ENCODE peak calls at places on chromosomes 13 and 19, in four cellular contexts. E is K562, I is HEK293T, V is HepG2. R is an unnamed sample.

GRCh38 chr19:44647144-44647543 is 3.4 kb downstream of the PVR start:
- DNase-seq in E (no peak), I (no peak), V (no peak), R (no peak)

GRCh38 chr13:35769812-35770211 is 293.3 kb upstream of the MAB21L1 start:
- DNase-seq in E (no peak), I (no peak), V (no peak), R (no peak)

GRCh38 chr13:29624997-29625396 is 29.5 kb upstream of the SLC7A1 start:
- DNase-seq in E (no peak), I (no peak), V (no peak), R (no peak)

GRCh38 chr13:83780201-83780600 is 102.1 kb downstream of the SLITRK1 start:
- DNase-seq in E (peak), I (peak), V (peak), R (no peak)

GRCh38 chr13:99207511-99207910 is 6.9 kb downstream of the UBAC2 start:
- DNase-seq in E (no peak), I (no peak), V (no peak), R (no peak)

GRCh38 chr13:20002766-20003165 is 44.2 kb downstream of the ZMYM2 start:
- DNase-seq in E (no peak), I (no peak), V (no peak), R (no peak)

GRCh38 chr13:23966691-23967615 is 69.7 kb upstream of the C1QTNF9B start:
- DNase-seq in E (no peak), I (no peak), V (no peak), R (peak)

GRCh38 chr13:33125821-33126570 is 109.8 kb downstream of the KL start:
- DNase-seq in E (no peak), I (peak), V (peak), R (no peak)

GRCh38 chr13:45833663-45834062 is 17.9 kb downstream of the SIAH3 start:
- DNase-seq in E (no peak), I (no peak), V (no peak), R (no peak)

DNA sequence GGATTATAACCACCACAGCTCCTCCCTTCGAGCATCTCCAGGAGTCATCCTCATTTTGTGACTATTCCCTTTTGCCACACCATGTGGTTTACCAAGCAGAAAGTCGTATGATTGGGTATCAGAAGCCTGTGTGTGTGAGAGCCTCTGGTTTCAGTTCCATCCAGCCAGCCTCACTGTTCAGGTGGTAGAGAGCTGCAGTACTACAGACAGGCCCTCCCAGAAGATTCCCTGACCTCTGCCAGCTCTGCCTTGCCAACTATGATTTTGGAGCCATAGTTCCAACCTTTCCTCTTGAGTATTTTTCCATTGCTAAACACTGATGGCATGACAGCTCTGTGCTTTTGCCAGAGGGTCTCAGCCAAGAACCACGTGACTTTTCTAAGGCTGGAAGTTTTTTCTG is 82.5 kb downstream of the DHRS12 start:
- DNase-seq in E (no peak), I (no peak), V (no peak), R (peak)
- TF ChIP-seq FOXM1 in E (no peak), I (no peak), V (no peak), R (no peak)

GRCh38 chr13:113302940-113303339 is 5.9 kb downstream of the LAMP1 start:
- DNase-seq in E (no peak), I (no peak), V (no peak), R (no peak)
- TF ChIP-seq FOXM1 in E (no peak), I (no peak), V (no peak), R (no peak)

DNA sequence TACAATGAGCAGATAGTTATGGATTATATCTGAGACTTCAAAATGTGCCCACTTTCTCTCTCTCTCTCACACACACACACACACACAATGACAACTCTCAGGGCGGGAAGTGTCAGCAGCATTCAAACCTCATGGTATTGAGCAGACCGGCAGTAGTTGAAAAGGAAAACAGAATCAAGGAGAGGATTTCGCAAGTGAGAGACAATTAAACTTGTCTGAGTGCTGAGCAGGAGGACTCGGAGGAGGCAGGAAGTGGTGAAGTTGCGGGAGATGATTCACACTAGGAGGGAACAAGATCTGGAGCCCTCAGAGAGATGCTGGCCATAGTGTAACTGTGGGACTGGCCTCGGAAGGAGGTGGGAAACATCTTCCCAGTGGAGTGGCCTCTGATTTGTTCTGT is 353.1 kb downstream of the EFNB2 start:
- DNase-seq in E (no peak), I (no peak), V (no peak), R (no peak)
- TF ChIP-seq FOXM1 in E (no peak), I (no peak), V (no peak), R (no peak)

GRCh38 chr19:7506385-7507328 is 9.2 kb upstream of the ZNF358 start:
- DNase-seq in E (peak), I (peak), V (peak), R (no peak)
- TF ChIP-seq FOXM1 in E (no peak), I (no peak), V (no peak), R (no peak)

DNA sequence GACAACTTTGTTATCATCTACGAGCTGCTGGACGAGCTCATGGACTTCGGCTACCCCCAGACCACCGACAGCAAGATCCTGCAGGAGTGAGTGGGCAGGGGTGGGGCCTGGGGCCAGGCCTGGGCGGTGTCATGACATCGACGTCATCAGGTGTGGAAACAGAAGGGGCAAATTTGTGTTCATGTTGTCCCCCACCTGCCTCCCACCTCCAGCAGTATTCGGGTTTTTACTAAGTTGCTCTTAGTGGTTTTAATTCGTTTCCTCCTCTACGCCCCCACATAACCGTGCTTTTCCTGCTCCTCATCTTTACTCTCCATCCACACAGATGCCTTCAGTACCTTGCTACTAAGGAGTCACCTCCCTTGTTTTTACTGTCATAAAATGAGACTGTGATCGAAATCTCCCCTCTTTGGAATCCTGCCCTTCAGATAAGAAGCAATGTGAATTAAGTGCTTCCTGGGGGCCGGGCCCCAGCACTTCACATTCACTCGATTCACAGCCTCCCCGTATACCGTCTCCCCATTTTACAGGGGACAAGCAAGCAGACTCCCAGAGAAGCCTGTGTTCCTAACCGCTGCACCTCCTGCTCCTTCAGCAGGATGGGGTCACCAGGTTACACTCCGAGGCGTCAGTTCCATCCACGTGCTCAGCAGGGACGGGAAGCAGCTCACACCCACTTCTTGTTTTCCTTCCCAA is 10.5 kb downstream of the AP1M1 start:
- DNase-seq in E (no peak), I (no peak), V (no peak), R (no peak)
- TF ChIP-seq FOXM1 in E (no peak), I (no peak), V (no peak), R (no peak)

GRCh38 chr19:1728816-1729567 is 24.3 kb upstream of the ONECUT3 start:
- DNase-seq in E (no peak), I (no peak), V (no peak), R (no peak)
- TF ChIP-seq FOXM1 in E (no peak), I (no peak), V (no peak), R (no peak)